ENCODE peak calls at places on chromosomes 6 and 20, in four cellular contexts. One of them, this sample, is unnamed.

GRCh38 chr6:14710421-14710820 is 535.4 kb upstream of the JARID2 start:
- DNase-seq in uterus: no peak
- DNase-seq in IMR-90: no peak
- DNase-seq in gastrocnemius medialis: no peak
- DNase-seq in this sample: no peak

GRCh38 chr6:31070711-31071197 is 41.6 kb downstream of the C6orf15 start:
- DNase-seq in uterus: peak; percentile 24
- DNase-seq in IMR-90: peak; percentile 84
- DNase-seq in gastrocnemius medialis: peak; percentile 40
- DNase-seq in this sample: peak; percentile 24

GRCh38 chr6:13194852-13195251 is 133.5 kb downstream of the TBC1D7 start:
- DNase-seq in uterus: no peak
- DNase-seq in IMR-90: peak; percentile 65
- DNase-seq in gastrocnemius medialis: peak; percentile 14
- DNase-seq in this sample: peak; percentile 20

GRCh38 chr20:17556842-17557674 is 12.8 kb upstream of the DSTN start:
- DNase-seq in gastrocnemius medialis: peak; percentile 24
- DNase-seq in uterus: peak; percentile 85
- DNase-seq in IMR-90: peak; percentile 34
- DNase-seq in this sample: peak; percentile 75

GRCh38 chr20:45963059-45964011 is 8.7 kb downstream of the ZNF335 start:
- DNase-seq in IMR-90: peak; percentile 33
- DNase-seq in gastrocnemius medialis: peak; percentile 18
- DNase-seq in uterus: no peak
- DNase-seq in this sample: peak; percentile 76

GRCh38 chr6:77313595-77313994 is 149.7 kb downstream of the HTR1B start:
- DNase-seq in uterus: no peak
- DNase-seq in IMR-90: no peak
- DNase-seq in gastrocnemius medialis: no peak
- DNase-seq in this sample: no peak

GRCh38 chr20:43360016-43360415 is 97.7 kb upstream of the SRSF6 start:
- DNase-seq in uterus: no peak
- DNase-seq in gastrocnemius medialis: no peak
- DNase-seq in IMR-90: no peak
- DNase-seq in this sample: peak; percentile 56

GRCh38 chr6:163892814-163893561 is 478.5 kb downstream of the QKI start:
- DNase-seq in gastrocnemius medialis: no peak
- DNase-seq in uterus: no peak
- DNase-seq in IMR-90: no peak
- DNase-seq in this sample: no peak

GRCh38 chr6:20876016-20876415 is 341.8 kb downstream of the CDKAL1 start:
- DNase-seq in gastrocnemius medialis: no peak
- DNase-seq in uterus: no peak
- DNase-seq in IMR-90: peak; percentile 77
- DNase-seq in this sample: no peak

GRCh38 chr20:37346526-37347346 is 796 bp downstream of the SRC start:
- DNase-seq in gastrocnemius medialis: no peak
- DNase-seq in uterus: no peak
- DNase-seq in IMR-90: no peak
- DNase-seq in this sample: peak; percentile 85

GRCh38 chr6:112618796-112619195 is 271.7 kb downstream of the RFPL4B start:
- DNase-seq in gastrocnemius medialis: no peak
- DNase-seq in uterus: no peak
- DNase-seq in IMR-90: no peak
- DNase-seq in this sample: no peak

GRCh38 chr20:49433387-49433786 is 49.1 kb downstream of the KCNB1 start:
- DNase-seq in gastrocnemius medialis: no peak
- DNase-seq in IMR-90: no peak
- DNase-seq in uterus: no peak
- DNase-seq in this sample: no peak

GRCh38 chr6:141552463-141552862 is 580.3 kb upstream of the GJE1 start:
- DNase-seq in IMR-90: peak; percentile 86
- DNase-seq in gastrocnemius medialis: no peak
- DNase-seq in uterus: no peak
- DNase-seq in this sample: no peak

GRCh38 chr6:55209059-55209458 is 34.7 kb downstream of the HCRTR2 start:
- DNase-seq in IMR-90: no peak
- DNase-seq in uterus: no peak
- DNase-seq in gastrocnemius medialis: no peak
- DNase-seq in this sample: no peak

GRCh38 chr20:23227274-23227673 is 123.3 kb upstream of the NXT1 start:
- DNase-seq in IMR-90: no peak
- DNase-seq in gastrocnemius medialis: no peak
- DNase-seq in uterus: no peak
- DNase-seq in this sample: no peak

GRCh38 chr6:74100719-74101287 is 404.8 kb downstream of the CD109 start:
- DNase-seq in gastrocnemius medialis: no peak
- DNase-seq in uterus: no peak
- DNase-seq in IMR-90: peak; percentile 36
- DNase-seq in this sample: no peak

GRCh38 chr20:49916146-49917002 is 1.0 kb upstream of the SPATA2 start:
- DNase-seq in uterus: no peak
- DNase-seq in gastrocnemius medialis: no peak
- DNase-seq in IMR-90: peak; percentile 55
- DNase-seq in this sample: no peak

GRCh38 chr20:56440346-56441007 is 27.9 kb upstream of the RTF2 start:
- DNase-seq in IMR-90: no peak
- DNase-seq in uterus: no peak
- DNase-seq in gastrocnemius medialis: no peak
- DNase-seq in this sample: peak; percentile 23

GRCh38 chr20:36481380-36482043 is 59.8 kb upstream of the MYL9 start:
- DNase-seq in IMR-90: no peak
- DNase-seq in gastrocnemius medialis: peak; percentile 82
- DNase-seq in uterus: no peak
- DNase-seq in this sample: no peak

GRCh38 chr6:154511735-154512097 is 1.2 kb upstream of the CNKSR3 start:
- DNase-seq in gastrocnemius medialis: no peak
- DNase-seq in uterus: no peak
- DNase-seq in IMR-90: no peak
- DNase-seq in this sample: no peak

GRCh38 chr6:154509421-154510143 is 903 bp downstream of the CNKSR3 start:
- DNase-seq in gastrocnemius medialis: peak; percentile 13
- DNase-seq in IMR-90: no peak
- DNase-seq in uterus: peak; percentile 29
- DNase-seq in this sample: peak; percentile 87

GRCh38 chr6:154508573-154509375 is 1.7 kb downstream of the CNKSR3 start:
- DNase-seq in gastrocnemius medialis: no peak
- DNase-seq in uterus: no peak
- DNase-seq in IMR-90: peak; percentile 56
- DNase-seq in this sample: no peak

GRCh38 chr6:154512214-154512613 is 1.7 kb upstream of the CNKSR3 start:
- DNase-seq in IMR-90: no peak
- DNase-seq in gastrocnemius medialis: no peak
- DNase-seq in uterus: no peak
- DNase-seq in this sample: no peak

GRCh38 chr6:154510144-154510905 is at the start of gene CNKSR3:
- DNase-seq in IMR-90: peak; percentile 95
- DNase-seq in gastrocnemius medialis: peak; percentile 71
- DNase-seq in uterus: peak; percentile 94
- DNase-seq in this sample: peak; percentile 96
- TF ChIP-seq CTCF in IMR-90: peak; percentile 13
- TF ChIP-seq CTCF in gastrocnemius medialis: no peak
- TF ChIP-seq CTCF in uterus: no peak
- TF ChIP-seq CTCF in this sample: no peak

GRCh38 chr6:33412140-33413009 is 1.6 kb downstream of the PHF1 start:
- DNase-seq in gastrocnemius medialis: no peak
- DNase-seq in IMR-90: no peak
- DNase-seq in uterus: no peak
- DNase-seq in this sample: no peak

GRCh38 chr6:33411632-33412005 is 805 bp downstream of the PHF1 start:
- DNase-seq in IMR-90: no peak
- DNase-seq in uterus: no peak
- DNase-seq in gastrocnemius medialis: no peak
- DNase-seq in this sample: no peak

GRCh38 chr6:33410050-33410710 is 634 bp upstream of the PHF1 start:
- DNase-seq in gastrocnemius medialis: peak; percentile 97
- DNase-seq in uterus: peak; percentile 97
- DNase-seq in IMR-90: peak; percentile 97
- DNase-seq in this sample: peak; percentile 99

GRCh38 chr6:33413200-33413599 is 2.4 kb downstream of the PHF1 start:
- DNase-seq in gastrocnemius medialis: no peak
- DNase-seq in uterus: no peak
- DNase-seq in IMR-90: no peak
- DNase-seq in this sample: no peak

DNA sequence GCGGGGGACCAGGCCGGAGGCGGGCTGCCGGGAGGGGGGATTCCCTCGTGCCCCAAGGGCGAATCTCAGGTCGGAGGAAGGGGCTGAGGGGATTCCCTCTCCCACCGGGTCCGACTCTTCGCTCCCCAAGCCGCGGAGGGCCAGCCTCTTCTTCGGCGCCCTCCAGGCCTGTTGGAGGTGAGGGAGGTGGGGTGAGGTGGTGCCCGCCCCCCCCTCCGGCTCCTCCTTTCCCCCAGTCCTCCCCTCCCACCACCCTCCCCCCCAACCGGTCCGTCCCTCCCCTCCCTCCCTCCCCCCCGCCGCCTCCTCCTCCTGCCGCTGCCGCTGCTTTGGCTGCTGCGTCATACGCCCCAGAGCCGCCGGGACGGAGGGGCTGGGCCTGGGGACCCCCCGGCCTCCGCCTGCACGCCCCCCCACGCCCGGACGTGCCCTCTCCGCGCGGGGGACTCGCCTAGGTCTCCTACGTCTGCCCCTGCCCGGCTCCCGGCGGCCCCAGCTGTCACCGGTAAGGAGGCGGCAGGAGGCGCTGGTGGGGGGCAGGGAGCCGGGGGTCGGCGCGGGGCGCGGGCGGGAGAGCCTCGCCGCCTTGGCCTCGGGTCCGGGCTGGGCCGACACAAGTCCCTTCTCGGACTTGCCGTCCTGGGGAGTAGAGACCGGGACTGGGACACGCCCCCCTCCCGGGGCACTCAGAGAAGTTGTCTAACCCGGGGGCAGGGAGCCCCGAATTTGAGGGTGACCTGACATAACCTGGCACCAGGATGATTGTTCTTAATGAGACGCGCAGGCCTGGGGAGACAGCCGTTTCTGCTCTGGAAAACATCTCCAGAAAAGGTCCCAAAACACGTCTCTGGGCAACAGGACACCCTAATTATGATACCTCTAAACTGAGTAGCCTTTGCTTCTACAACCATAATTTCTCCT is at the start of gene PHF1:
- DNase-seq in uterus: no peak
- DNase-seq in IMR-90: peak; percentile 80
- DNase-seq in gastrocnemius medialis: no peak
- DNase-seq in this sample: peak; percentile 94
- TF ChIP-seq POLR2A in uterus: peak; percentile 69
- TF ChIP-seq POLR2A in IMR-90: peak; percentile 65
- TF ChIP-seq POLR2A in gastrocnemius medialis: peak; percentile 68
- TF ChIP-seq POLR2A in this sample: no peak

GRCh38 chr6:134315974-134316391 is 1.9 kb downstream of the SGK1 start:
- DNase-seq in gastrocnemius medialis: no peak
- DNase-seq in uterus: no peak
- DNase-seq in IMR-90: no peak
- DNase-seq in this sample: no peak

GRCh38 chr6:134315189-134315588 is 2.7 kb downstream of the SGK1 start:
- DNase-seq in uterus: no peak
- DNase-seq in IMR-90: no peak
- DNase-seq in gastrocnemius medialis: no peak
- DNase-seq in this sample: no peak

GRCh38 chr6:134316733-134317431 is 1.0 kb downstream of the SGK1 start:
- DNase-seq in uterus: no peak
- DNase-seq in IMR-90: no peak
- DNase-seq in gastrocnemius medialis: no peak
- DNase-seq in this sample: no peak

GRCh38 chr6:134318396-134319281 is 727 bp upstream of the SGK1 start:
- DNase-seq in gastrocnemius medialis: no peak
- DNase-seq in IMR-90: no peak
- DNase-seq in uterus: no peak
- DNase-seq in this sample: no peak

GRCh38 chr6:134317471-134318131 is at the start of gene SGK1:
- DNase-seq in IMR-90: peak; percentile 49
- DNase-seq in gastrocnemius medialis: peak; percentile 18
- DNase-seq in uterus: no peak
- DNase-seq in this sample: no peak
- H3K4me3 ChIP-seq in IMR-90: peak within 1 kb of the TSS; percentile 72
- H3K4me3 ChIP-seq in gastrocnemius medialis: peak within 1 kb of the TSS; percentile 74
- H3K4me3 ChIP-seq in uterus: peak within 1 kb of the TSS; percentile 31
- H3K4me3 ChIP-seq in this sample: peak within 1 kb of the TSS; percentile 42

GRCh38 chr6:85058806-85059205 is 294.4 kb upstream of the TBX18 start:
- DNase-seq in uterus: no peak
- DNase-seq in gastrocnemius medialis: no peak
- DNase-seq in IMR-90: no peak
- DNase-seq in this sample: no peak
- TF ChIP-seq CTCF in uterus: no peak
- TF ChIP-seq CTCF in gastrocnemius medialis: no peak
- TF ChIP-seq CTCF in IMR-90: no peak
- TF ChIP-seq CTCF in this sample: no peak

DNA sequence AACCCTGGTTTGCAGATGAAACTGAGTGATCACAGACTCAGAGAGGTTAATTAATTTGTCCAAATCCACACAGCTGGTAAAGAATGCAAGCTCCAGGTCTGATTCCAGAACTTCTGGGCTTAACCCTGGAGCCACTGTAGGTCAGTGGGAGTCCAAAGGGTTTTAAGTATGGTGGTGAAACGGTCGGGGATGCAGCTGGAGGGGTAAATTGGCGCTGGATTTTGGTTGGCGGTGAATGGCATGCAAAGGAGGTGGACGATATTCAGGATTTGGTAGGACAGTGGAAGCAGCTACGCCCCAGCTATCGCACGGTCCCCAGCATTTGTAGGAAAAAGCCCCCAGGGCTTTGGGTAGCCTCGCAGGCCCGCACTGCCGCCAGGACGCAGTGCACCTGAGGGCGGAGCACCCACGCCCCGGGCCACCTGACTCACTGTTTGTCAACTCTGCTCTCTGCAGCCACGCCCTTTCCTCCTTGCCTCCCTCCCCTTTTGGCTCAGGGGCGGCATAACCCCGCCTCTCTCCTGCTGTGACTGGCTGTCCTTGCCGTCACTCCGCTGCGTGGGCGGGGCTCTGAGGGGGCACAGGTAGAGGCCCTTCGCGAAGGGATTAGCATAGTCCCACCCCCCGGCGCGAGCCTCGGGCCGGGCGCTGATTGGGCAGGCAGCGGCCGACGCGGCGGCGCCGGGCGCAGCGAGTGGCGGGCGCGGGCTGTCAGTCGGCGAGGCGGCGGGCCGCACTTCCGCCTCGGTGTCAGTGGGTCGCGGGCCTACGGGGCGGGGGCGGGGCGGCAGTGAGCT is at the start of gene OSBPL2:
- DNase-seq in IMR-90: peak; percentile 95
- DNase-seq in gastrocnemius medialis: peak; percentile 99
- DNase-seq in uterus: peak; percentile 98
- DNase-seq in this sample: peak; percentile 99
- TF ChIP-seq POLR2A in IMR-90: peak; percentile 50
- TF ChIP-seq POLR2A in gastrocnemius medialis: peak; percentile 80
- TF ChIP-seq POLR2A in uterus: peak; percentile 44
- TF ChIP-seq POLR2A in this sample: no peak

This sample was measured in lower leg skin.